ENCODE peak calls at places on chromosome 20, in four cellular contexts. U, G, C and V are unnamed samples.

GRCh38 chr20:40081653-40082052 is 607.4 kb downstream of the MAFB start:
- DNase-seq in C (no peak), U (no peak), G (no peak), V (no peak)

GRCh38 chr20:47557791-47558190 is 56.1 kb downstream of the NCOA3 start:
- DNase-seq in G (no peak), U (no peak), C (no peak), V (no peak)

GRCh38 chr20:7760261-7761048 is 179.8 kb downstream of the HAO1 start:
- DNase-seq in C (no peak), G (no peak), U (no peak), V (no peak)

GRCh38 chr20:36959242-36959641 is 7.7 kb upstream of the SAMHD1 start:
- DNase-seq in C (no peak), U (no peak), G (no peak), V (no peak)

GRCh38 chr20:50286609-50287008 is 96.0 kb downstream of the CEBPB start:
- DNase-seq in C (no peak), U (no peak), G (peak), V (no peak)

GRCh38 chr20:25632940-25633790 is 9.4 kb upstream of the NANP start:
- DNase-seq in G (no peak), C (no peak), U (no peak), V (no peak)

GRCh38 chr20:43430265-43430664 is 27.4 kb upstream of the SRSF6 start:
- DNase-seq in G (no peak), U (no peak), C (no peak), V (peak)

GRCh38 chr20:5504061-5504739 is 187.4 kb upstream of the PROKR2 start:
- DNase-seq in G (peak), C (no peak), U (peak), V (peak)

GRCh38 chr20:1402149-1402548 is 9.3 kb upstream of the FKBP1A start:
- DNase-seq in U (no peak), C (no peak), G (no peak), V (no peak)

GRCh38 chr20:13865825-13866351 is 81.1 kb downstream of the NDUFAF5 start:
- DNase-seq in G (no peak), U (no peak), C (no peak), V (no peak)

GRCh38 chr20:36745234-36745926 is 510 bp downstream of the NDRG3 start:
- DNase-seq in G (no peak), U (peak), C (no peak), V (no peak)

GRCh38 chr20:12875510-12875909 is 133.3 kb upstream of the SPTLC3 start:
- DNase-seq in U (peak), C (no peak), G (no peak), V (no peak)

GRCh38 chr20:12970372-12970821 is 38.4 kb upstream of the SPTLC3 start:
- DNase-seq in U (peak), G (no peak), C (no peak), V (no peak)

GRCh38 chr20:46232575-46232974 is 75.7 kb downstream of the CDH22 start:
- DNase-seq in C (no peak), G (no peak), U (no peak), V (no peak)

GRCh38 chr20:21325296-21325695 is 22.2 kb downstream of the XRN2 start:
- DNase-seq in G (no peak), U (no peak), C (no peak), V (no peak)

GRCh38 chr20:59412251-59412650 is 111.8 kb downstream of the EDN3 start:
- DNase-seq in C (no peak), G (no peak), U (no peak), V (no peak)

GRCh38 chr20:4021905-4022304 is 6.5 kb upstream of the RNF24 start:
- DNase-seq in U (no peak), G (no peak), C (no peak), V (no peak)

GRCh38 chr20:34377072-34377847 is 14.2 kb downstream of the ITCH start:
- DNase-seq in G (no peak), U (no peak), C (peak), V (no peak)

GRCh38 chr20:48759631-48760245 is 68.1 kb downstream of the PREX1 start:
- DNase-seq in U (no peak), G (no peak), C (no peak), V (no peak)

GRCh38 chr20:48100483-48100882 is 315.2 kb upstream of the SULF2 start:
- DNase-seq in U (no peak), C (no peak), G (no peak), V (no peak)

GRCh38 chr20:10739575-10739974 is 65.8 kb upstream of the JAG1 start:
- DNase-seq in U (no peak), C (no peak), G (no peak), V (no peak)

GRCh38 chr20:12927489-12927888 is 81.3 kb upstream of the SPTLC3 start:
- DNase-seq in C (no peak), G (no peak), U (no peak), V (no peak)

GRCh38 chr20:33999025-33999629 is 5.4 kb downstream of the RALY start:
- DNase-seq in C (no peak), G (no peak), U (no peak), V (no peak)

GRCh38 chr20:53748821-53749402 is 155.3 kb upstream of the ZNF217 start:
- DNase-seq in G (no peak), U (no peak), C (no peak), V (no peak)

GRCh38 chr20:18739785-18740184 is 73.8 kb upstream of the SCP2D1 start:
- DNase-seq in G (no peak), C (no peak), U (no peak), V (no peak)

GRCh38 chr20:20207291-20207690 is 155.0 kb downstream of the CFAP61 start:
- DNase-seq in G (no peak), U (no peak), C (no peak), V (peak)

GRCh38 chr20:40996326-40996725 is 32.3 kb upstream of the TOP1 start:
- DNase-seq in U (no peak), G (no peak), C (no peak), V (no peak)

GRCh38 chr20:48706710-48707339 is 121.0 kb downstream of the PREX1 start:
- DNase-seq in G (no peak), U (no peak), C (no peak), V (no peak)

GRCh38 chr20:18524646-18525045 is 16.9 kb downstream of the SEC23B start:
- DNase-seq in U (no peak), G (no peak), C (no peak), V (no peak)

GRCh38 chr20:23570178-23570577 is 1.9 kb upstream of the CST9L start:
- DNase-seq in U (no peak), G (no peak), C (no peak), V (no peak)

GRCh38 chr20:60255866-60256265 is 297.6 kb downstream of the CDH26 start:
- DNase-seq in U (no peak), C (no peak), G (no peak), V (no peak)

GRCh38 chr20:43949741-43950618 is 35.3 kb downstream of the TOX2 start:
- DNase-seq in U (no peak), C (peak), G (peak), V (no peak)

GRCh38 chr20:44022464-44022863 is 107.8 kb downstream of the TOX2 start:
- DNase-seq in U (no peak), C (no peak), G (no peak), V (no peak)

GRCh38 chr20:37992802-37993538 is 40.3 kb downstream of the TTI1 start:
- DNase-seq in U (peak), G (peak), C (no peak), V (no peak)

GRCh38 chr20:57476073-57476526 is 48.8 kb downstream of the CTCFL start:
- DNase-seq in G (no peak), U (no peak), C (peak), V (peak)

GRCh38 chr20:57474191-57474590 is 50.7 kb downstream of the CTCFL start:
- DNase-seq in C (no peak), U (no peak), G (no peak), V (no peak)

GRCh38 chr20:57474816-57475215 is 50.1 kb downstream of the CTCFL start:
- DNase-seq in C (no peak), G (no peak), U (no peak), V (peak)

GRCh38 chr20:57476641-57477461 is 48.1 kb downstream of the CTCFL start:
- DNase-seq in C (no peak), U (no peak), G (no peak), V (peak)

DNA sequence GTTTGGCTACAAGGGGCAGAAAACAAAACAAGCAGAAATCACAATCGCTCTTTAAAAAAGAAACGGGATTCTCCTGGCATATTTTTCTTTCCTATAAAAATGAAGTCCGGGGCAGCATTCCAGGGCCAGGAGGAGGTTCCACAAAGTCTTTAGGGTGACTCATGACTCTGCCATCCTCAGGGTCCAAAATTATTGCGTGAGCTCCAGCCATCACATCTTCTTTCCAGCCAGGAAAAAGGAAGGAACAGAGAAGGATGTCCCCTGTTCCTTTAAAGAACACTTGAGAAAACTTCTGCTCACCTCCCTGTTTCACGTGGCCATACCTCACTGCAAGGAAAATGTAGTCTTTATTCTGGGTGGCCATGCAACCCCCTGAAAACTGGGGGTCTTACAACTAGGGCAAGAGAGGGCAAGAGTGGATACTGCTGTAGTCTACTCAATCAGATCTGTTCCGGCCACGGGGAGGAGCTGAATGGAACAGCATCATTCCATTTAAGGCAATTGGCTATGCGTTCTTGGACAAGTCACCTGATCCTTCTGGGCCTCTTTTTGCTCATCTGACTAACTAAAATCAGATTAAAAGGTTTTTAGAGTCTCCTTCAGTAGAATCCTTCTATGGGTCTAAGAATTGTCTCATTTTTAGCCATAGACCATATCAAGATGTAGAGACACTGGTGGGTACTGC is 49.4 kb downstream of the CTCFL start:
- DNase-seq in C (no peak), U (no peak), G (no peak), V (peak)
- TF ChIP-seq TCF7 in C (no peak), U (no peak), G (no peak), V (no peak)

GRCh38 chr20:63007472-63007721 is 633 bp upstream of the BHLHE23 start:
- DNase-seq in U (no peak), C (no peak), G (no peak), V (no peak)

GRCh38 chr20:63005240-63005861 is 1.4 kb downstream of the BHLHE23 start:
- DNase-seq in U (no peak), G (no peak), C (no peak), V (no peak)

GRCh38 chr20:63004607-63005211 is 2.1 kb downstream of the BHLHE23 start:
- DNase-seq in U (no peak), G (no peak), C (no peak), V (no peak)

GRCh38 chr20:63006611-63007471 is at the start of gene BHLHE23:
- DNase-seq in U (no peak), C (no peak), G (no peak), V (peak)

GRCh38 chr20:63005862-63006564 is 751 bp downstream of the BHLHE23 start:
- DNase-seq in C (no peak), U (no peak), G (no peak), V (peak)
- TF ChIP-seq ATF2 in C (no peak), U (no peak), G (no peak), V (no peak)

DNA sequence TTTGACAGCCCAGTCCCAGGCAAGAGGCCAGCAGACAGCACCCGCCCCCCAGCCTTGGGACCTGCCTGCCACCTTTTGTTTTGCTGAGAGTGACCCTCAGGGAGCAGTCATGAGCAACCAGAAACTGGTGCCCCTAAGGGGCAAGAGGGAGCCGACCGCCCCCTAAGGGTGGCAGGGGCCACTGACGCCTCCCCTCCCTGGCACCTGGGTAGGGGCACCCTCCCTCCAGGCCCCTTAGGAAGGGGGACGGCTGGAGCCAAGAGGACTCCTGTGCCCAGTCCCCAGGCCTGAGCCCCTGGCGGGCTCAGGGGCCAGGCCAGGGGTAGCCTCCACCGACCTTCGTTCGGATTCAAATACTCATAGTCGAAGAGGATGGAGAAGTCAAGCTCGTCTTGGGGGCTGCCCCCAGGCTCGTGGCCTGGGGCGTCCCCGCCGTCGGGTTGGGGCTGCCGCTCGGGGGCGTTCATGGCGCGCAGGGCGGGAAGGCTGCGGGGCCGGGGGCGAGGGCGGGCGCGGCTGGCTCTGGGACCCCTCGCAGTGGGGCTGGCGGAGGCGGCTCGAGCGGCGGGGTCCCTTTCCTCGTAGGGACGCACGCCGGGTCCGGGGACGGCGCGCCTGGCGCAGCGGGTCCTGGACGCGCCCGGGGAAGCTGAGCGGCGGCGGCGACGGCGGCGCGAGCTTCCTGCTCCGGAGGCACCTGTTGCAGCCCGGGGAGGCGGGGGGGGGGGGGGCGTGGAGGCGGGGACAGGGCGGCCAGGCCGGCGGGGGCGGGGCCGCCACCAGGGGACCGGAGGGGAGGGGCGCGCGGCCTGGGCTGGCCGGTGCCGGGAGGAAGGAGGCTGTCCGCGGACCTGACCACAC is at the start of gene NFATC2:
- DNase-seq in U (peak), G (peak), C (no peak), V (peak)
- TF ChIP-seq TCF7 in U (no peak), G (no peak), C (no peak), V (no peak)

DNA sequence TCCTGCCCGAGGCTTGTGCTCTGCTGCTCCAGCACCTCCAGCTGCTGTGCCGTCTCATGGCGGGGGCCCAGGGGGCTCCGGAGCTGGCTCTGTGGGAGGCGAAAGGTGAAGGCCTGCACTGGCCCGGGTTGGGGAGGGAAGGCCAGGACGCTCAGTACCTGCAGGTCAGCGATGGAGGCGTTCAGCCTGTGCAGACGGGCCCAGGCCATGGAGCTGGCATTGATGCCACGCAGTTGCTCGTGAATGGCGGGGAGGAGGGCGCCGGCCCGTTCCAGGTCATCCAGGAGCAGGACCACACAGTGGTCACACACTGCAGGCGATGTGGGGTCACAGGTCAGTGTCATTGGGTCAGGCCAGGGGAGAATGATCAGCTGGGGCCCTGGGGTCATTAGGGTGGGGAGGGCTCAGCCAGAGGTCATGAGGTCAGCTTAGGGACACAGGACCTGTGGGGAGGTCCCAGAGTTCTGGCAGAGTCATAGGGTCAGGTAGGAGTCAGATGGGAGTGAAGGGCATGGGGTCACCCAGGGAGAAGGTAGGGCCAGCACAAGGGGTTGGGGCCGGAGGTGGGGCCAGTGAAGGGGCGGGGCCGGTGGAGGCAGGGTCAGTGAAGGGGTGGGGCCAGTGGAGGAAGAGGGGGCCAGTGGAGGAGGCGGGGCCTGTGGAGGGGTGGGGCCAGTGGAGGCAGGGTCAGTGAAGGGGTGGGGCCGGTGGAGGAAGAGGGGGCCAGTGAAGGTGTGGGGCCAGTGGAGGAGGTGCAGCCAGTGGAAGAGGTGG is 18.0 kb downstream of the ADRM1 start:
- DNase-seq in G (peak), C (no peak), U (no peak), V (peak)
- TF ChIP-seq ATF2 in G (no peak), C (no peak), U (no peak), V (no peak)

DNA sequence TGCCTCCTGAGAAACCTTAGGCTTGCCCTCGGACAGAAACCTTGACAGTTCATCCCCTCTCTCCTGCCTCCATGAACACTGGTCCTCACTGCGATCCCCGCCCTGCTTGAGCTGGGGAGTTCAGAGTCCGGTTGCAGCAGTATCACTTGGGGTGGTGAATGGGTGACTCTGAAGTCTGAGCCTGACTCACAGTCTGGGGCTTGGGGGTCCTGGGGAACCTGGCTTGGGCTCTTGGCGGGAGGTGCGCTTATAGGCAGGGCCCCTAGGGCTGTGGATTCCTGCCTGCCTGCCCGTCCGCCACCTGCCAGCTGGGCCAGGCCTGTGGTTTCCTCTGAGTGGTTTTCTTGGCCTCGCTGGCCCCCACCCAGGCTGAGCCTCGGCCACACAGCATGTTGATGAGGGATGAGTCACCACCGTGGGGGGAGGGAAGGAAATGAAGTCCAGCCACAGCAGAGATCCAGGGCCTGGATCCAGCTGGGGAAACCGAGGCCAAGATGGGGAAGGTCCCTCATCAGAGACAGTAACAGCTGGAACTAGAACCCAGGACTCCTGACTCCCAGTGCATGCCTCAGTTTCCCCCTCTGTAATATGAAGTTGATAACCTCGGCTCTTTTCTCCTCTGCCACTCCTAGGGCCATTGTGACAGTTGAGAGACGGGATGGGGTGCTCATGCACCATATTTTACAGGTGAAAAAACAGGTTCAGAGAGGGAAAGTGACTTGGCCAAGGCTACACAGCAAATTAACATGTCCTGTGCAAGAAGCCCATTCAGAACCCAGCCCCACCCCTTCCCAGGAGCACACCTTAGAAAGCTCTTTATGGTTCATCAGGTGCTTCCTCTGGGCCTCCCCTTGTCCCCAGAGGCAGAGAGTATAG is 9.2 kb downstream of the FOXS1 start:
- DNase-seq in C (peak), U (peak), G (peak), V (no peak)
- TF ChIP-seq TCF7 in C (no peak), U (no peak), G (no peak), V (no peak)

GRCh38 chr20:32965581-32966373 is 38.5 kb downstream of the SUN5 start:
- DNase-seq in C (no peak), U (no peak), G (no peak), V (peak)
- TF ChIP-seq ATF2 in C (no peak), U (no peak), G (no peak), V (no peak)